ENCODE peak calls at places on chromosomes 1 and 21, in nine cellular contexts. O is cardiac muscle cell; H is naive thymus-derived CD8-positive, alpha-beta T cell; F is T-helper 9 cell; I is AG09309; L is germinal center; N is stimulated activated CD4-positive, alpha-beta T cell treated with anti-CD3 and anti-CD28 coated beads, Interleukin-12 subunit alpha, Interleukin-12 subunit beta, amount 100 ng/mL, for 48 hours; B is endothelial cell; T is activated T-helper 9 cell treated with anti-CD3 and anti-CD28 coated beads, Interleukin-2, amount 50 U/mL, for 16 hours. J is an unnamed sample.
A peak's percentile ranks its signal among the peaks of the same experiment; 100 is the strongest.

GRCh38 chr1:184513966-184514365 is 127.1 kb downstream of the C1orf21 start:
- DNase-seq in O (no peak), H (no peak), F (no peak), I (no peak), L (no peak), N (no peak), B (no peak), T (no peak), J (no peak)

GRCh38 chr1:177069489-177069888 is 95.0 kb downstream of the ASTN1 start:
- DNase-seq in O (no peak), H (no peak), F (no peak), I (no peak), L (no peak), N (no peak), B (no peak), T (no peak), J (no peak)

GRCh38 chr1:157437301-157437700 is 115.0 kb downstream of the FCRL5 start:
- DNase-seq in O (no peak), H (no peak), F (no peak), I (no peak), L (no peak), N (no peak), B (no peak), T (no peak), J (no peak)

GRCh38 chr1:41698916-41699860 is 214.7 kb upstream of the EDN2 start:
- DNase-seq in O (no peak), H (no peak), F (no peak), I (no peak), L (peak; percentile 14), N (no peak), B (no peak), T (no peak), J (peak; percentile 34)

GRCh38 chr1:109793486-109794318 is 30.0 kb upstream of the EPS8L3 start:
- DNase-seq in O (no peak), H (peak; percentile 45), F (no peak), I (peak; percentile 59), L (no peak), N (peak; percentile 18), B (no peak), T (no peak), J (no peak)

GRCh38 chr1:212470059-212470458 is 37.3 kb downstream of the NENF start:
- DNase-seq in O (no peak), H (no peak), F (no peak), I (peak; percentile 96), L (no peak), N (no peak), B (no peak), T (no peak), J (no peak)

GRCh38 chr1:90359994-90360393 is 357.1 kb downstream of the BARHL2 start:
- DNase-seq in O (no peak), H (no peak), F (no peak), I (no peak), L (no peak), N (no peak), B (no peak), T (no peak), J (no peak)

GRCh38 chr1:155254714-155255242 is 505 bp downstream of the ENTREP3 start:
- DNase-seq in O (no peak), H (no peak), F (no peak), I (no peak), L (no peak), N (no peak), B (peak; percentile 14), T (no peak), J (no peak)

GRCh38 chr1:25958475-25958874 is 39.4 kb downstream of the PAFAH2 start:
- DNase-seq in O (no peak), H (no peak), F (no peak), I (peak; percentile 31), L (no peak), N (no peak), B (no peak), T (no peak), J (no peak)

GRCh38 chr1:38370716-38371504 is 324.3 kb upstream of the POU3F1 start:
- DNase-seq in O (no peak), H (no peak), F (no peak), I (no peak), L (no peak), N (no peak), B (no peak), T (no peak), J (peak; percentile 26)

GRCh38 chr1:179807691-179808485 is 64.8 kb downstream of the FAM163A start:
- DNase-seq in O (no peak), H (no peak), F (no peak), I (peak; percentile 61), L (no peak), N (no peak), B (no peak), T (no peak), J (no peak)

GRCh38 chr1:76657618-76658017 is 209.7 kb upstream of the ST6GALNAC5 start:
- DNase-seq in O (no peak), H (no peak), F (no peak), I (no peak), L (no peak), N (no peak), B (no peak), T (no peak), J (no peak)

GRCh38 chr1:32915766-32916455 is 14.7 kb upstream of the TMEM54 start:
- DNase-seq in O (no peak), H (no peak), F (no peak), I (no peak), L (no peak), N (no peak), B (no peak), T (no peak), J (no peak)

GRCh38 chr1:204991342-204991844 is 51.6 kb upstream of the CNTN2 start:
- DNase-seq in O (no peak), H (no peak), F (no peak), I (no peak), L (peak; percentile 34), N (no peak), B (no peak), T (no peak), J (no peak)

GRCh38 chr1:153945131-153945794 is 1.3 kb downstream of the DENND4B start:
- DNase-seq in O (peak; percentile 77), H (peak; percentile 90), F (peak; percentile 76), I (no peak), L (peak; percentile 87), N (peak; percentile 61), B (no peak), T (peak; percentile 58), J (peak; percentile 87)

GRCh38 chr21:39117571-39117970 is 65.7 kb downstream of the PSMG1 start:
- DNase-seq in O (no peak), H (no peak), F (no peak), I (no peak), L (no peak), N (no peak), B (no peak), T (no peak), J (no peak)

GRCh38 chr1:235632538-235633219 is 16.9 kb downstream of the GNG4 start:
- DNase-seq in O (no peak), H (no peak), F (no peak), I (peak; percentile 14), L (no peak), N (no peak), B (no peak), T (no peak), J (no peak)

GRCh38 chr21:46388896-46389295 is 64.9 kb downstream of the PCNT start:
- DNase-seq in O (no peak), H (no peak), F (no peak), I (no peak), L (no peak), N (no peak), B (no peak), T (no peak), J (no peak)

GRCh38 chr1:30048905-30049304 is 674.5 kb downstream of the MATN1 start:
- DNase-seq in O (no peak), H (no peak), F (no peak), I (no peak), L (no peak), N (no peak), B (no peak), T (no peak), J (no peak)

GRCh38 chr1:227803933-227804332 is 11.5 kb upstream of the PRSS38 start:
- DNase-seq in O (no peak), H (no peak), F (no peak), I (no peak), L (no peak), N (no peak), B (no peak), T (no peak), J (no peak)

GRCh38 chr1:10598088-10598712 is 123.5 kb downstream of the PEX14 start:
- DNase-seq in O (no peak), H (no peak), F (no peak), I (no peak), L (no peak), N (no peak), B (no peak), T (no peak), J (no peak)

GRCh38 chr1:180522204-180522497 is 19.8 kb upstream of the ACBD6 start:
- DNase-seq in O (peak; percentile 60), H (no peak), F (no peak), I (no peak), L (no peak), N (no peak), B (no peak), T (no peak), J (no peak)

GRCh38 chr1:39230261-39231190 is 26.0 kb downstream of the MACF1 start:
- DNase-seq in O (peak; percentile 27), H (no peak), F (no peak), I (no peak), L (peak; percentile 37), N (no peak), B (no peak), T (peak; percentile 5), J (no peak)

GRCh38 chr1:42601472-42601871 is 56.8 kb upstream of the PPIH start:
- DNase-seq in O (no peak), H (no peak), F (no peak), I (no peak), L (no peak), N (no peak), B (no peak), T (no peak), J (no peak)

GRCh38 chr21:33848252-33848953 is 67.2 kb downstream of the ATP5PO start:
- DNase-seq in O (no peak), H (no peak), F (no peak), I (no peak), L (no peak), N (no peak), B (no peak), T (no peak), J (no peak)

GRCh38 chr1:181919729-181919991 is 141.9 kb downstream of the ZNF648 start:
- DNase-seq in O (no peak), H (no peak), F (no peak), I (no peak), L (no peak), N (no peak), B (no peak), T (no peak), J (no peak)

GRCh38 chr1:27940297-27940696 is 5.5 kb downstream of the SMPDL3B start:
- DNase-seq in O (no peak), H (peak; percentile 77), F (peak; percentile 64), I (no peak), L (peak; percentile 79), N (peak; percentile 57), B (peak; percentile 58), T (peak; percentile 50), J (peak; percentile 50)

GRCh38 chr1:192805832-192806323 is 3.0 kb upstream of the RGS2 start:
- DNase-seq in O (no peak), H (peak; percentile 62), F (no peak), I (peak; percentile 92), L (peak; percentile 63), N (no peak), B (peak; percentile 11), T (no peak), J (no peak)

GRCh38 chr1:216944864-216945505 is 221.8 kb upstream of the ESRRG start:
- DNase-seq in O (no peak), H (no peak), F (no peak), I (no peak), L (no peak), N (no peak), B (no peak), T (no peak), J (no peak)

GRCh38 chr1:234825498-234826176 is 215.7 kb upstream of the IRF2BP2 start:
- DNase-seq in O (no peak), H (no peak), F (no peak), I (no peak), L (no peak), N (no peak), B (no peak), T (no peak), J (no peak)

GRCh38 chr1:59506952-59507351 is 210.1 kb downstream of the FGGY start:
- DNase-seq in O (no peak), H (no peak), F (no peak), I (peak; percentile 68), L (peak; percentile 36), N (no peak), B (no peak), T (no peak), J (no peak)